ENCODE peak calls at places on chromosomes 1 and 21, in nine cellular contexts. M is Calu3, F is endothelial cell, Q is type B pancreatic cell, Z is WTC11, I is NB4, W is GM06990, L is fibroblast of lung, C is A673. E is an unnamed sample.

GRCh38 chr1:101025283-101025679 is 303 bp downstream of the DPH5 start:
- DNase-seq in F (peak; percentile 5), L (no peak), W (no peak), I (peak; percentile 31), Z (no peak), M (peak; percentile 2), C (no peak), Q (no peak), E (no peak)

GRCh38 chr21:26833011-26833410 is 12.2 kb downstream of the ADAMTS1 start:
- DNase-seq in Z (no peak), F (no peak), Q (no peak), L (no peak), M (no peak), C (no peak), I (no peak), W (no peak), E (no peak)

GRCh38 chr1:53835491-53835890 is 2.6 kb downstream of the NDC1 start:
- DNase-seq in L (no peak), I (no peak), W (no peak), F (no peak), Z (no peak), Q (no peak), C (no peak), M (no peak), E (peak; percentile 35)

GRCh38 chr1:54835970-54836369 is 34.8 kb upstream of the TTC22 start:
- DNase-seq in C (no peak), L (no peak), M (no peak), Z (no peak), F (no peak), Q (peak; percentile 27), I (no peak), W (no peak), E (no peak)

GRCh38 chr1:16977377-16977776 is 3.0 kb downstream of the MFAP2 start:
- DNase-seq in M (no peak), I (no peak), F (no peak), Z (no peak), C (no peak), W (no peak), L (no peak), Q (no peak), E (no peak)

GRCh38 chr1:107467286-107467685 is 326.4 kb downstream of the NTNG1 start:
- DNase-seq in W (no peak), L (no peak), M (no peak), Q (no peak), I (no peak), F (no peak), Z (no peak), C (no peak), E (no peak)

GRCh38 chr1:54239603-54240002 is 39.6 kb downstream of the MRPL37 start:
- DNase-seq in W (no peak), Z (no peak), Q (no peak), M (no peak), L (no peak), C (no peak), F (no peak), I (no peak), E (no peak)

GRCh38 chr1:84433253-84434080 is 35.2 kb downstream of the DNASE2B start:
- DNase-seq in Q (no peak), Z (peak; percentile 22), W (peak; percentile 26), F (peak; percentile 51), C (peak; percentile 81), I (peak; percentile 76), M (peak; percentile 69), L (peak; percentile 85), E (peak; percentile 47)

GRCh38 chr1:113792986-113793385 is 19.3 kb downstream of the RSBN1 start:
- DNase-seq in Z (no peak), M (no peak), I (no peak), F (no peak), L (peak; percentile 46), C (no peak), Q (no peak), W (no peak), E (no peak)

GRCh38 chr1:187509091-187509490 is 680.3 kb downstream of the PLA2G4A start:
- DNase-seq in I (no peak), Q (no peak), W (no peak), M (no peak), Z (no peak), C (no peak), L (peak; percentile 19), F (no peak), E (no peak)

GRCh38 chr1:12153181-12153785 is 13.5 kb upstream of the TNFRSF1B start:
- DNase-seq in Z (no peak), W (peak; percentile 65), F (no peak), C (no peak), M (no peak), Q (no peak), L (peak; percentile 81), I (peak; percentile 91), E (peak; percentile 61)

GRCh38 chr1:61082336-61083013 is at the start of gene NFIA:
- DNase-seq in Z (peak; percentile 49), W (no peak), L (peak; percentile 84), M (peak; percentile 55), I (peak; percentile 69), Q (peak; percentile 73), F (no peak), C (peak; percentile 87), E (peak; percentile 34)

GRCh38 chr21:26572668-26573381 is at the start of gene CYYR1:
- DNase-seq in I (no peak), C (peak; percentile 88), M (no peak), F (peak; percentile 55), Z (peak; percentile 75), L (peak; percentile 54), Q (peak; percentile 81), W (no peak), E (no peak)

GRCh38 chr1:220156620-220157146 is 62.8 kb downstream of the IARS2 start:
- DNase-seq in Q (no peak), I (no peak), W (no peak), F (no peak), Z (no peak), C (no peak), L (no peak), M (no peak), E (no peak)

GRCh38 chr21:34946385-34947121 is 102.5 kb downstream of the RUNX1 start:
- DNase-seq in Z (no peak), I (peak; percentile 53), W (no peak), L (no peak), C (no peak), F (no peak), M (no peak), Q (no peak), E (no peak)

GRCh38 chr1:6489799-6490180 is 1.7 kb downstream of the PLEKHG5 start:
- DNase-seq in L (peak; percentile 70), Z (peak; percentile 87), W (peak; percentile 80), Q (peak; percentile 91), I (peak; percentile 85), F (peak; percentile 85), M (peak; percentile 76), C (peak; percentile 80), E (peak; percentile 96)
- TF ChIP-seq CTCF in L (peak; percentile 85), Z (peak; percentile 99), W (peak; percentile 99), Q (peak; percentile 99), I (peak; percentile 86), F (peak; percentile 96), M (peak; percentile 91), C (peak; percentile 95), E (peak; percentile 95)

DNA sequence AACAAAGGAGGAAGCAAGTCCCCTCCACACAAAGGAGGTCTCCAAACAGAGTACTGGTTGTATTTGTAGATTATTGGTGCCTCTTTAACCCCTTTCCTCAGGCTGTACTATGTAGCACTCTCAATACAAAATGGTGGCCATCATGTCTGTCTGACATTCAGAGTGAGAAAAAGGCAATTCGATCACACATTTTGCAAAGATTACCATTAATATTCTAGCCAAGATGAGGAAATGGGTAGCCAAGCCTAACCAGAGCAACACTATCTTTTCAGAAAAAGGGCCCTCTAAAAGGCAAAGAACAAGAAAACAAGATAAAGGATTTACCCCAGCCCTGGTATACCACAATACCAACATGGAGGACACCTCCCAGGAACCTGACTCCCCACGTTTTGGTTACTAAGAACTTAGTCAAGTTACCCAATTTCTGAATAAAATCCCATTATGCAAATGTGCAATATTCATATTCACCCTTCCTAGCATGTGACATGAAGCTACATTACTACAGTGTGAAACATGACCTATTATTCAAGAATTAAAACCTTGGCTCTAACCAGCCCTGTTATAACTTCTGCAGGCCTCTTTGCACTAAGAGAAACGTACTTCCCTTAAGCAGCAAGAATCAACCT is 2.2 kb downstream of the KDM5B start:
- DNase-seq in L (peak; percentile 34), C (peak; percentile 32), Z (no peak), W (no peak), I (peak; percentile 58), M (no peak), F (no peak), Q (no peak), E (no peak)
- TF ChIP-seq CTCF in L (no peak), C (no peak), Z (no peak), W (no peak), I (no peak), M (no peak), F (no peak), Q (no peak), E (no peak)

GRCh38 chr1:168345939-168346338 is 65.3 kb downstream of the TBX19 start:
- DNase-seq in L (no peak), M (no peak), F (no peak), Q (no peak), I (no peak), W (no peak), C (no peak), Z (no peak), E (no peak)
- TF ChIP-seq CTCF in L (no peak), M (no peak), F (no peak), Q (no peak), I (no peak), W (no peak), C (no peak), Z (no peak), E (no peak)

DNA sequence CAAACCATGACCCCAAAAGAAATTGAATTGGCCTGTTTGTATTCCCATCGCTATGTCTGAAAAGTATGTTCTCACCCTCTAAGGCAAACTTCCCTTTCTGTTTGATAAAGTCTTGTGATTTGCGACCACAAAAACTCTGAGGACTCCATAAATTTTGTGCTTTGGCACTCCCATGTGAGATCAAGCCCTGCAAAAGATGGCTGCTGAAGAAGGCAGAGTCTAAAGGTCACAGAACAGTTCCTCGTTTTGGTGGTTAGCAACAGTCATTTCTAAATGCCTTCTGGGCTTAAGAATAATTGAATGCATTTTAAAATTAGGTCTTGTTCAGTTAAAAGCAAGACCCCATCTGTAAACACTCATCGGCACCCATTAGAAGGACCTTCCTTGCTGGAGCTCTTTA is 441.6 kb downstream of the OMA1 start:
- DNase-seq in Q (no peak), F (no peak), I (peak; percentile 1), M (no peak), C (no peak), L (no peak), W (peak; percentile 41), Z (no peak), E (peak; percentile 26)
- TF ChIP-seq CTCF in Q (no peak), F (no peak), I (no peak), M (no peak), C (no peak), L (no peak), W (no peak), Z (no peak), E (no peak)

DNA sequence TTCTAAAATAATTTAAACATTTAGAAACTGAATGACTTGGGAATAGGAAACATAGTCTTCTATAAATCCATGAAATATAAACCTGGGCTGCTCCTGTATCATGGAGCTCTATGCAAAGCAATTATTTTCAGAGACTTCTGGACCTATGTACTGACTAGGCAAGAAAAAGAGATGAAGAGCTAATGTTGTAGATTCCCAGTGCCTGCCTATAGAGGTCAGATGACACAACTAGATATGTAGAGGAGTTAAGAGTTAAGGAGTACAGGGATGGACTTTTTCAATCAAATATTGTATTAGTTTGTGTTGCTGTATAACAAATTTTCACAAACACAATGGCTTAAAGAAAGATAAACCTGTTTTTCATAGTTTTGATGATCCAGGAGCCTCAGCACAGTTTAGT is 1434.5 kb downstream of the KCNT2 start:
- DNase-seq in Q (no peak), L (no peak), F (no peak), M (no peak), I (no peak), W (no peak), Z (no peak), C (no peak), E (no peak)
- TF ChIP-seq CTCF in Q (no peak), L (no peak), F (no peak), M (no peak), I (no peak), W (peak; percentile 10), Z (no peak), C (no peak), E (no peak)

E was measured in GM13976.